ENCODE peak calls at places on chromosome 15, in five cellular contexts. H is hepatocyte, S is tibial nerve, F is pancreas, X is aorta. K is an unnamed sample.

GRCh38 chr15:75639191-75639708 is 774 bp downstream of the IMP3 start:
- DNase-seq in S (no peak), H (no peak), X (no peak), F (no peak), K (no peak)

GRCh38 chr15:58484794-58485600 is 53.2 kb downstream of the LIPC start:
- DNase-seq in S (no peak), X (peak), F (no peak), H (no peak), K (peak)

GRCh38 chr15:91385301-91385700 is 285.2 kb downstream of the SV2B start:
- DNase-seq in H (no peak), S (no peak), F (no peak), X (no peak), K (no peak)

GRCh38 chr15:93974804-93975481 is 256.4 kb upstream of the MCTP2 start:
- DNase-seq in F (no peak), H (peak), X (no peak), S (no peak), K (no peak)

GRCh38 chr15:40844543-40844981 is 714 bp downstream of the SPINT1 start:
- DNase-seq in H (peak), F (peak), S (no peak), X (peak), K (no peak)

GRCh38 chr15:99704444-99704838 is 28.8 kb downstream of the LYSMD4 start:
- DNase-seq in X (no peak), S (no peak), F (no peak), H (peak), K (peak)

GRCh38 chr15:57025264-57025939 is 107.0 kb downstream of the TCF12 start:
- DNase-seq in F (no peak), H (no peak), X (no peak), S (no peak), K (no peak)

GRCh38 chr15:77665530-77666295 is 33.0 kb upstream of the LINGO1 start:
- DNase-seq in F (no peak), H (no peak), S (no peak), X (no peak), K (no peak)

GRCh38 chr15:42549052-42549491 is 434 bp downstream of the HAUS2 start:
- DNase-seq in H (peak), X (no peak), F (no peak), S (no peak), K (peak)

GRCh38 chr15:80890341-80890972 is 99.2 kb downstream of the MESD start:
- DNase-seq in F (no peak), H (no peak), X (no peak), S (no peak), K (peak)

GRCh38 chr15:53869044-53869805 is 109.0 kb upstream of the UNC13C start:
- DNase-seq in H (no peak), X (no peak), S (no peak), F (no peak), K (no peak)

GRCh38 chr15:63752075-63752684 is 81.6 kb downstream of the HERC1 start:
- DNase-seq in S (no peak), X (no peak), H (peak), F (no peak), K (no peak)

GRCh38 chr15:96201696-96202095 is 128.8 kb upstream of the NR2F2 start:
- DNase-seq in X (no peak), H (no peak), S (no peak), F (no peak), K (no peak)

GRCh38 chr15:51776952-51777574 is 25.7 kb downstream of the TMOD2 start:
- DNase-seq in H (peak), S (peak), X (peak), F (peak), K (peak)

GRCh38 chr15:57675481-57676181 is 30.9 kb upstream of the POLR2M start:
- DNase-seq in S (no peak), F (no peak), H (peak), X (no peak), K (no peak)

GRCh38 chr15:97126556-97127233 is 796.2 kb downstream of the NR2F2 start:
- DNase-seq in H (no peak), S (no peak), X (no peak), F (no peak), K (no peak)

GRCh38 chr15:37134244-37134643 is 33.9 kb upstream of the MEIS2 start:
- DNase-seq in X (no peak), F (no peak), S (no peak), H (no peak), K (no peak)

GRCh38 chr15:70096215-70096974 is 1.3 kb downstream of the TLE3 start:
- DNase-seq in X (peak), F (peak), S (peak), H (peak), K (no peak)

GRCh38 chr15:61830536-61831330 is 229.5 kb downstream of the VPS13C start:
- DNase-seq in F (no peak), X (no peak), H (no peak), S (no peak), K (peak)

GRCh38 chr15:96331141-96331941 is 841 bp downstream of the NR2F2 start:
- DNase-seq in S (no peak), X (no peak), H (peak), F (peak), K (no peak)

GRCh38 chr15:28942046-28942445 is 56.3 kb downstream of the APBA2 start:
- DNase-seq in S (no peak), H (no peak), F (no peak), X (peak), K (no peak)

GRCh38 chr15:40061212-40061901 is 22.4 kb upstream of the SRP14 start:
- DNase-seq in H (no peak), X (no peak), F (no peak), S (no peak), K (no peak)

GRCh38 chr15:90539789-90540188 is 10.1 kb downstream of the CRTC3 start:
- DNase-seq in S (no peak), H (no peak), X (no peak), F (no peak), K (no peak)

GRCh38 chr15:98700501-98700900 is 52.2 kb downstream of the IGF1R start:
- DNase-seq in H (no peak), S (no peak), X (no peak), F (no peak), K (no peak)

GRCh38 chr15:33182278-33182905 is 12.1 kb downstream of the FMN1 start:
- DNase-seq in F (no peak), H (no peak), X (no peak), S (no peak), K (no peak)

GRCh38 chr15:60507596-60508424 is 28.9 kb upstream of the ICE2 start:
- DNase-seq in S (no peak), F (no peak), H (peak), X (no peak), K (no peak)

GRCh38 chr15:85750319-85750806 is 44.4 kb downstream of the KLHL25 start:
- DNase-seq in X (peak), H (no peak), S (peak), F (no peak), K (no peak)

GRCh38 chr15:38660726-38661125 is 96.1 kb upstream of the RASGRP1 start:
- DNase-seq in H (no peak), X (no peak), S (no peak), F (no peak), K (no peak)

GRCh38 chr15:63490345-63491034 is 13.9 kb upstream of the USP3 start:
- DNase-seq in X (no peak), S (no peak), H (no peak), F (no peak), K (peak)

DNA sequence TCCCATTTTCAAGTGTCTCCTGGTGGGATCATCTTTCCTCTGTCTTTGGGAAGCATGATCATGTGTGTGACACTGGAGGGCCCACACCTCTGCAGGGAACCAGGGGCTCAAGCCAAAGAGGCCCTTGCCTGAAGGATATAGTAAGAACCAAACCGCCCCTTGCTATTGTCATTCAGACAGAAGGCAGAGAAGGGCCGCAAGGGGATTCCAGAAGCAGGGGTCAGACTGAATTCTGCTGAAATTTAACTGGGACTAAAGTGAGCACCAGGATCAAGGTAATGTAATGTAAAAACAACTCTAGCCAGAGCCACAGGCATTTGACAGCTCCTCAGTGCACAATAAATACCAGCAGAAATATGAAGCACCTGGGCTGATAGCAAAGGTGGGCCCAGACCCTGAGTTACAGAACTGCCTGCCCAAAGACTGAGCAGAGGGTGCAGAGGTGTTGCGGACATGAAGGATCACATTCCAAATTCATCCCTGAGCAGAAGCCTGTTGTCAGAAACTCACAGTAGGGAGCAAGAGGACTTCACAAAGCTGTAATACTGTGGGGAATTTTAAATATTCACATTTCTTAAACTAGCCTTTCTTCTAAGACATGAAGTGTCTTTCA is 46.0 kb upstream of the RASGRF1 start:
- DNase-seq in S (no peak), H (no peak), X (no peak), F (no peak), K (no peak)
- H3K4me3 ChIP-seq in S (no peak), H (no peak), X (no peak), F (no peak), K (no peak)

DNA sequence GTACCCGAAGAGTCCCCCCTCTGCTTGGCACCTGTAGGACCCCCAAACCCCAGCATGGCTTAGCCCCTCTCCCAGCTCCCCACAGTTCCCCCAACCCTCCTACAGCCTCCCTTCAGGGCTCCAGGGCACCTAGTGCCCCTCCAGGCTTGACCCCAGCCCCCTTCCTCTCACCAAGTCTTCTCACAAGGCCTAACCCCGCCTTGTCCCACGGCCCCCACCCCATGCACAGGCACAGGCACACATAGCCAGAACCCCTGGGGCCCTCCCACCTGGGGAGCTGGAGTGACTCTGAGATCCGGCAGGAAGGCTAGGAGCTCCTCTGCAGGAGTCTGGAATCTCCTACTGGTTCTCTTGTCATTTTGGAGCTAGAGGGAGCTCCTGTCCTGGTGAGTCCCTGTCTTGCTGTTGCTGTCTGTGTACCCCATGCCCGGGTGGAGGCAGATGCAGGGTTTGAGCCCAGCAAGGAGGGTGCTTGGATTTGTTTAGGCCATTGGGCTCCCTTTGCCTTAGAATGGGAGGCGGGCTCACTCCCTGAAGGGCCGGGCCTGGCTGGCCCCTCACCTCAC is 39.6 kb downstream of the KLF13 start:
- DNase-seq in H (no peak), S (peak), X (no peak), F (peak), K (no peak)
- H3K4me3 ChIP-seq in H (no peak), S (peak), X (no peak), F (no peak), K (no peak)

DNA sequence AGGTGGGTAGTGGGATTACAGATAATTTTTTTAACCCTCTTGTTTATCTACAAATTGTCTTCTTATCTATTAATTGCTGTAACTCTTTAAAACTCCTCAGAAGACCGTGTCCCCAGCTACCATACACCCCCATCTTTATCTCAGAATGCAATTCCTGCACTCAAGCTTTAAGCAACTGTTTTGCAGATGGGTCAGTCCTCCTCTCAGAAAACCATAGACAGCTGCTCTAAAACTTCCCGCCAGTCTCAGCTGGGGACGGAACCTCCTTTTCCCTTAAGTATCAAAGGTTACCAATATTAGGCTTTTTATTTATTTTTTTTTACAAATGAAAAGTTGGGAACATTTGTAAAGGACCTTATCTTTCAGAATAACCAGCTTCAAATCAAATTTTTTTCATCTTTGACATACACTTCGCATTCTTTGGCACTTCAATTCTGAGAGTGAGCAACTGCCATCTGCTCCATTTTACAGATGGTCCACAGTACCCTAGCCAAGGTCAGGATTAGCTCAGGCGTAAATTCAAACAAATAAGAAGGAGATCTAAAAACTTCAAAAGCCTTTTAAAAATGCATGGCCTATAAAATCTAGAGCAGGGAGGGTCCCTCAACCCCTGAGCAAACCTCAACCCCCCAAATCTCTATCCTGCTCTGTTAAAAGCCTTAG is 1.2 kb downstream of the GATM start:
- DNase-seq in S (no peak), H (no peak), X (no peak), F (no peak), K (no peak)
- H3K4me3 ChIP-seq in S (peak), H (peak), X (peak), F (peak), K (no peak)

GRCh38 chr15:92670625-92671024 is 15.1 kb upstream of the FAM174B start:
- DNase-seq in H (no peak), S (no peak), X (no peak), F (no peak), K (no peak)

GRCh38 chr15:92668620-92669019 is 13.0 kb upstream of the FAM174B start:
- DNase-seq in F (no peak), H (no peak), X (no peak), S (no peak), K (no peak)

GRCh38 chr15:92674347-92674746 is 18.8 kb upstream of the FAM174B start:
- DNase-seq in X (no peak), H (no peak), S (no peak), F (no peak), K (no peak)

GRCh38 chr15:92669432-92669831 is 13.9 kb upstream of the FAM174B start:
- DNase-seq in F (no peak), S (no peak), H (no peak), X (no peak), K (no peak)

DNA sequence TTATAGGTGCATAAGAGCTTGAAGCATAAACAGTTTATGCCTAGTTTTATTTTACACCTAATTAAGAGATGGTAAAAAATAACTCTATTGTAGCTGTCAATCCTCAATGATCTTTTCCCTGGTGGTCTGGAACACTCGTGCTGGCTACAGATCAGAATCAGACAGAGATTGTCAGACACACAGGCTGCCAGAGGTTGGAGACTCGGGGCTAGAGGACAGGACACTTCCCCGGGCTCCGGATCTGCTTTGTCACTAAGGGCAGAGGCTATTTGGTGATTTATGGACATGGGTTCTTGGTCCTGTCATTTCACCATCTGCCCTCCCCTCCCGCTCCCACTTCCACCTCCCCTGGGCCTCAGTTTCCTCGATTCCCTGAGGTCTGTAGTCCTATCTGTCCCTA is 16.5 kb upstream of the FAM174B start:
- DNase-seq in X (no peak), S (no peak), F (no peak), H (no peak), K (no peak)
- H3K4me3 ChIP-seq in X (no peak), S (no peak), F (no peak), H (no peak), K (no peak)